ENCODE peak calls at places on chromosomes 6 and 20, in seven cellular contexts. S, H, A, B, C, L and D are unnamed samples.

GRCh38 chr6:36350082-36350481 is 13.4 kb upstream of the BNIP5 start:
- DNase-seq in S (peak; percentile 7), B (no peak), H (no peak), L (no peak), C (no peak), A (no peak), D (no peak)

GRCh38 chr6:33742837-33743236 is 3.9 kb downstream of the IP6K3 start:
- DNase-seq in S (no peak), C (no peak), B (no peak), H (no peak), L (no peak), A (no peak), D (no peak)

GRCh38 chr6:129699661-129700060 is 10.3 kb downstream of the ARHGAP18 start:
- DNase-seq in S (no peak), H (no peak), L (no peak), B (no peak), A (no peak), C (no peak), D (no peak)

GRCh38 chr6:56226946-56227879 is 20.2 kb downstream of the COL21A1 start:
- DNase-seq in H (no peak), L (no peak), S (no peak), A (no peak), C (no peak), B (no peak), D (no peak)

GRCh38 chr20:25257130-25257529 is 9.2 kb downstream of the PYGB start:
- DNase-seq in B (no peak), S (no peak), H (no peak), L (peak; percentile 28), A (no peak), C (no peak), D (no peak)

GRCh38 chr6:79438015-79438414 is 99.2 kb downstream of the LCA5 start:
- DNase-seq in B (no peak), C (no peak), S (no peak), A (no peak), L (peak; percentile 55), H (no peak), D (no peak)

GRCh38 chr6:129709451-129709908 is 497 bp downstream of the ARHGAP18 start:
- DNase-seq in S (no peak), H (no peak), C (no peak), L (no peak), B (no peak), A (peak; percentile 33), D (no peak)

GRCh38 chr6:163814494-163815364 is 400.2 kb downstream of the QKI start:
- DNase-seq in A (peak; percentile 13), L (peak; percentile 83), S (no peak), B (peak; percentile 25), C (no peak), H (peak; percentile 81), D (no peak)

GRCh38 chr20:35006531-35006971 is 50.9 kb downstream of the MYH7B start:
- DNase-seq in A (no peak), B (no peak), S (no peak), L (peak; percentile 43), H (no peak), C (no peak), D (no peak)

GRCh38 chr20:57382516-57382915 is 8.7 kb upstream of the RBM38 start:
- DNase-seq in H (no peak), L (no peak), S (no peak), C (no peak), B (no peak), A (no peak), D (no peak)

GRCh38 chr6:4727671-4728435 is 48.4 kb upstream of the CDYL start:
- DNase-seq in A (peak; percentile 29), C (no peak), B (no peak), H (no peak), S (no peak), L (no peak), D (no peak)

GRCh38 chr20:63698739-63699465 is 2.5 kb downstream of the TNFRSF6B start:
- DNase-seq in L (peak; percentile 83), C (no peak), A (peak; percentile 56), S (peak; percentile 67), B (peak; percentile 83), H (peak; percentile 96), D (no peak)

GRCh38 chr20:39124064-39124463 is 161.9 kb downstream of the DHX35 start:
- DNase-seq in A (no peak), C (no peak), H (peak; percentile 96), L (no peak), S (no peak), B (no peak), D (no peak)

DNA sequence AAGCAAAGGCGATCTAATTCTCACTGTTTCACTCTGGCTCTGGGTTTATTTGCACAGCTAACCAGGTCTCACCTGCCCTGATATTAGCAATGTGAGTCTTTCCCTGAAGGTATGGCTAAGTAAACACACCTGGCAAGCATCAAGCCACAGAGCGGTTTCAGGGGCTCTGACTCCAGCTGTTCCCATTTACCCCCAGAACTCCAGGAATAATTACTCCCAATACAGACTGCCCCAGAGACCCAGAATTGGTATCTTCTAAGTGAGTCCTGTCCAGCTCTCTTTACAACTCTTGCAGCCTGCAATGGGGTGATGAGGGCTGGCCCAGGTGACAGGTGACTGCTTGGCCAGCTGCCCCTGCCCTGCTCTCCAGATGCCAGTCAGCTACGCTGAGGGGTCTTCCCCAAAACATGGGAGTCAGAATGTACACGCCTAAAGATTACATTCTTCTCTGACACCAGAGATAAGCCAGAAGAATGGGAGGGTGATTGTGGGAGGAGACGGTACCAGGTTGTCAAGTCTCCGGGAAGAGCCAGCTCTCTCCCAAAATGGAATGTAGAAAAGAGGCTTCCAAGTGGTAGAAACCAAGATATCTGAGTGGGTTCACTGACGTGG is 4.9 kb upstream of the LRRN4 start:
- DNase-seq in A (peak; percentile 38), B (no peak), S (peak; percentile 78), C (no peak), H (no peak), L (no peak), D (no peak)
- H3K27ac ChIP-seq in A (peak overlapping the region; percentile 75), B (no peak overlapping the region), S (peak overlapping the region; percentile 70), C (no peak overlapping the region), H (no peak overlapping the region), L (no peak overlapping the region), D (no peak overlapping the region)

GRCh38 chr6:99187429-99187828 is 162.0 kb downstream of the FAXC start:
- DNase-seq in H (peak; percentile 5), A (no peak), C (no peak), L (no peak), B (no peak), S (no peak), D (no peak)
- H3K27ac ChIP-seq in H (no peak overlapping the region), A (no peak overlapping the region), C (no peak overlapping the region), L (no peak overlapping the region), B (no peak overlapping the region), S (no peak overlapping the region), D (no peak overlapping the region)

DNA sequence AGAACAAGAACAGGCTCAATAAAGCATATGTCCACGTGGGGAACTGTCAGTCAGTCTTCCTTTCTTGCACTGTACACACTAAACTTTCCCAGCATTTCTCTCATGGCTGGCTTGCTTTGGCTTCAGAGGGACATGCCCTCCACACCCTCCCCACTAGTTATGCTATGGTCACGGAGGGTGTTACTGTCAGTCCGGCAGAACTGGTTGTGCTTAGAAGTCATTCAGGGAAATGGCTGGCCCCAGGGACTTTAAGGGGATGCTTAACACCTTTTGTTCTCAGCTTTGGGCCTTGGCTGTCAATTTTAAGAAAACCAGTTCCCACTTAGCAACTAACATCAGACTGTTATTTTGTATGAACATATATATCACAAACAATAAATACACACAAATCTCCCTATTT is 55.1 kb downstream of the ELOVL5 start:
- DNase-seq in B (no peak), A (no peak), L (no peak), H (no peak), C (no peak), S (no peak), D (no peak)
- H3K27ac ChIP-seq in B (no peak overlapping the region), A (no peak overlapping the region), L (no peak overlapping the region), H (no peak overlapping the region), C (no peak overlapping the region), S (no peak overlapping the region), D (no peak overlapping the region)

DNA sequence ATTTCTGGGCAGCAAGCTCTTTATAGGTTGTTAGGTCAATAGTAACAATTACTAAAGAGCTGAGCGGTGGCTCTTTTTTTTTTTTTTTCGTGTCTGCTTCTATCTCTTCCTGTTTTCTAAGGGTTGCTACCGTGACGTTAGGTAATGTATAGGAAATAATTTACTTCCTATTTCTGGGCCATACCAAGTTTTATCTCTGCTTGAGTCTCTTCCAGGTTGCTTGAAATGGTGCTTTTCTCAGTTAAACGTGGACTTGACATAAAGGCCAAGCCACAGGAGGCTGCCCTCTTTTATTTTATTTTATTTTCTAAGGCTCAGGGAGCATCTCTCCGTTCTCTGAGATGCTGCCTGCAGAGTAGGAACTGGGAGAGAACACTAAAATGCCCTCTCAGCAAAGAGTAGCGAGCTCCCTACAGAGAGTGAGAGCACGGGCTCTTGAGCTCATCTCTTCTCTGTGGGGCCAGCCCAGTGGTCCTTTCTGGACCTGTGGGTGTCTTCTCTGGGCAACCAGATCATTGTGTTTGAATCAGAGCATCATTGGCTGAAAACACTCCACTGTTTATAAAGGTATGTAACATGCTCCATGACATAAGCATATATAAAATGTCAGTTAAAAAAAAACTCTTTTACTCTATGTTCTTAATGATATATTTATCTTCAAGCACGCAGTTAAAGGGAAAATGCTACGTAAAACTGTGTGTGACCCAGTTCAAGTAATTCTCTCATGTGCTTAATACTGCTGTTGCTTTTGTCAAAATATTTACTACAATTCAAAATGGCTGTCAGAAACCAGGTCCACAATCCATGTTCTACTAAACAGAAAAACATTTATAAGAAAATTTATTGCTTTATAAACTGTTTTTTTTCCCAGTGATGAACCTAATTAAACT is at the start of gene ZNF831:
- DNase-seq in H (no peak), A (no peak), S (no peak), L (no peak), B (no peak), C (no peak), D (no peak)
- H3K27ac ChIP-seq in H (no peak within 1 kb of the TSS), A (no peak within 1 kb of the TSS), S (peak within 1 kb of the TSS; percentile 64), L (no peak within 1 kb of the TSS), B (no peak within 1 kb of the TSS), C (peak within 1 kb of the TSS; percentile 98), D (no peak within 1 kb of the TSS)

DNA sequence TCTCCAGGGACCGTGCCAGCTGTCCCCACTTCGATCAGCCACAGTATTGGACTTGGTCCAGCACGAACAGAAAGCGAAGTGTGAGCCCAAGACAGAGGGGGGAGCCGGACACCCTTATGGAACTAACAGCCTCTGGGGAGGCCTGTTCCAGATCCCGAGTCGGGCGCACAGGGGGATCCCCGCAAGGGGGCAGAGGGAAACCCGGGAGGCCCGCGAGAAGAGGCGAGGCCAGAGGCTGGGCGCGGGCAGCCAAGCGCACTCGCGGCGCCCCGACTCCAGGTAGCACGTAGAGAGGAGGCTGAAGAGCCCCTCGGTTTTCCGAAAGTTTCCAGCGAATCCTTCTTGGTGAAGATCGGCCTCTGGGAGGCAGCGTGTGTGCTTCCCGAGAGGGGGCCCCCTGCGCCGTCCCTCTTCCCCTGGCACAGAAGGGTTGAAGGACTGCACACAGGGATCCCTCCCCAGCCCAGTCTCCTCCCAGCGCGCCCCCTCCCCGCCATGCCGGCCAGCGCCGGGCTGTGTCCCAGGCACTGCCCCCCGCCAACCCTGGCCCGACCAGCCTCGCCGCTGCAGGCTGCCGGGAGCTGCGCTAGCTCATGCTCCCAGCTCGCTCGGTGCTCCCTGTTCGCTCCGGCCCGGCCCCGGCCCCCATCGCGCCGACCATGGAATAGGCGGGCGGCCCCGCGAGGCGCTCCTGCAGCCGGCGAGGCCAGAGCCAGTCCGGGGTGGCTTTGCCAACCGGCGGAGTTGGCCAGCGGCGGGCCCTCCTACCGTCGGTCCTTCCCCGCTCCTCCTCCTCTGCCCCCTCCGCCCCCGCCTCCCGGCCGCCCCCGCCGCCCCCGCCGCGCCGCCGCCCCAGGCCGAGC is 550 bp upstream of the SLC24A3 start:
- DNase-seq in B (no peak), A (peak; percentile 46), L (peak; percentile 70), H (no peak), C (no peak), S (peak; percentile 80), D (no peak)
- H3K27ac ChIP-seq in B (peak overlapping the region; percentile 47), A (no peak overlapping the region), L (peak overlapping the region; percentile 62), H (no peak overlapping the region), C (no peak overlapping the region), S (peak overlapping the region; percentile 51), D (no peak overlapping the region)